ENCODE peak calls at places on chromosomes 13 and 19, in four cellular contexts. J is Calu3; B is SK-N-SH; A is CD4-positive, alpha-beta T cell. F is an unnamed sample.

GRCh38 chr13:110538632-110539031 is 22.9 kb downstream of the RAB20 start:
- DNase-seq in J (no peak), B (no peak), A (no peak), F (no peak)

GRCh38 chr19:56969726-56970125 is 129.2 kb upstream of the PEG3 start:
- DNase-seq in J (no peak), B (no peak), A (no peak), F (no peak)

GRCh38 chr13:34070006-34070405 is 252.1 kb downstream of the RFC3 start:
- DNase-seq in J (no peak), B (no peak), A (no peak), F (no peak)

GRCh38 chr13:26695360-26695705 is 65.3 kb downstream of the GPR12 start:
- DNase-seq in J (no peak), B (no peak), A (no peak), F (no peak)

GRCh38 chr13:30088312-30088855 is 219.0 kb downstream of the KATNAL1 start:
- DNase-seq in J (no peak), B (no peak), A (no peak), F (no peak)

GRCh38 chr19:35862528-35862927 is 5.8 kb downstream of the KIRREL2 start:
- DNase-seq in J (no peak), B (no peak), A (no peak), F (no peak)

GRCh38 chr13:111046590-111047141 is 68.4 kb upstream of the ARHGEF7 start:
- DNase-seq in J (no peak), B (no peak), A (no peak), F (no peak)

GRCh38 chr19:14718522-14719113 is 28.8 kb downstream of the ZNF333 start:
- DNase-seq in J (no peak), B (no peak), A (no peak), F (no peak)

GRCh38 chr19:29645911-29646310 is 19.4 kb upstream of the PLEKHF1 start:
- DNase-seq in J (no peak), B (no peak), A (no peak), F (no peak)

GRCh38 chr19:35757231-35757748 is 461 bp upstream of the HSPB6 start:
- DNase-seq in J (peak), B (peak), A (no peak), F (no peak)

GRCh38 chr19:1131718-1132552 is 28.1 kb downstream of the GPX4 start:
- DNase-seq in J (peak), B (no peak), A (peak), F (no peak)

GRCh38 chr19:33777351-33777750 is 19.3 kb upstream of the KCTD15 start:
- DNase-seq in J (no peak), B (no peak), A (no peak), F (no peak)

GRCh38 chr19:2552859-2553258 is 76.9 kb downstream of the GADD45B start:
- DNase-seq in J (no peak), B (no peak), A (peak), F (no peak)

GRCh38 chr19:49094505-49095482 is 9.5 kb downstream of the SNRNP70 start:
- DNase-seq in J (no peak), B (no peak), A (no peak), F (no peak)

GRCh38 chr13:53250272-53250875 is 221.8 kb downstream of the OLFM4 start:
- DNase-seq in J (peak), B (peak), A (no peak), F (no peak)

GRCh38 chr19:6213696-6214585 is 65.8 kb downstream of the MLLT1 start:
- DNase-seq in J (no peak), B (peak), A (no peak), F (no peak)

GRCh38 chr19:39182174-39182505 is 14.6 kb upstream of the NCCRP1 start:
- DNase-seq in J (no peak), B (no peak), A (no peak), F (no peak)

GRCh38 chr19:53904909-53905308 is 4.2 kb upstream of the CACNG7 start:
- DNase-seq in J (peak), B (no peak), A (no peak), F (no peak)

GRCh38 chr13:81350056-81350455 is 1009.1 kb upstream of the SPRY2 start:
- DNase-seq in J (no peak), B (no peak), A (no peak), F (no peak)

GRCh38 chr13:36259361-36260137 is 38.1 kb downstream of the CCDC169 start:
- DNase-seq in J (no peak), B (no peak), A (no peak), F (no peak)

GRCh38 chr13:21583496-21583895 is 20.5 kb downstream of the MICU2 start:
- DNase-seq in J (no peak), B (no peak), A (no peak), F (no peak)

GRCh38 chr19:50664204-50664603 is 15.0 kb downstream of the C19orf81 start:
- DNase-seq in J (no peak), B (no peak), A (no peak), F (no peak)

GRCh38 chr13:32889986-32890565 is 126.1 kb upstream of the KL start:
- DNase-seq in J (no peak), B (no peak), A (no peak), F (no peak)

GRCh38 chr19:17860331-17860992 is 752 bp downstream of the RPL18A start:
- DNase-seq in J (no peak), B (no peak), A (no peak), F (no peak)

GRCh38 chr13:98261165-98261672 is 84.2 kb upstream of the RNF113B start:
- DNase-seq in J (no peak), B (no peak), A (no peak), F (no peak)

GRCh38 chr19:39409886-39410619 is 2.4 kb upstream of the PLEKHG2 start:
- DNase-seq in J (peak), B (peak), A (peak), F (no peak)

GRCh38 chr19:11551603-11552235 is 7.3 kb downstream of the ELOF1 start:
- DNase-seq in J (peak), B (peak), A (no peak), F (no peak)

GRCh38 chr19:14058182-14059092 is 3.4 kb downstream of the PALM3 start:
- DNase-seq in J (no peak), B (peak), A (no peak), F (no peak)

GRCh38 chr19:5705552-5705951 is 14.4 kb downstream of the LONP1 start:
- DNase-seq in J (no peak), B (peak), A (no peak), F (no peak)

GRCh38 chr19:1814391-1814790 is 2.3 kb upstream of the ATP8B3 start:
- DNase-seq in J (no peak), B (no peak), A (no peak), F (no peak)

GRCh38 chr13:23765531-23765930 is 123.7 kb downstream of the MIPEP start:
- DNase-seq in J (no peak), B (no peak), A (no peak), F (no peak)

GRCh38 chr13:23766939-23767338 is 122.3 kb downstream of the MIPEP start:
- DNase-seq in J (no peak), B (no peak), A (no peak), F (no peak)

GRCh38 chr13:23766199-23766771 is 122.9 kb downstream of the MIPEP start:
- DNase-seq in J (no peak), B (no peak), A (no peak), F (no peak)

GRCh38 chr13:23770428-23770827 is 118.8 kb downstream of the MIPEP start:
- DNase-seq in J (no peak), B (no peak), A (no peak), F (no peak)

DNA sequence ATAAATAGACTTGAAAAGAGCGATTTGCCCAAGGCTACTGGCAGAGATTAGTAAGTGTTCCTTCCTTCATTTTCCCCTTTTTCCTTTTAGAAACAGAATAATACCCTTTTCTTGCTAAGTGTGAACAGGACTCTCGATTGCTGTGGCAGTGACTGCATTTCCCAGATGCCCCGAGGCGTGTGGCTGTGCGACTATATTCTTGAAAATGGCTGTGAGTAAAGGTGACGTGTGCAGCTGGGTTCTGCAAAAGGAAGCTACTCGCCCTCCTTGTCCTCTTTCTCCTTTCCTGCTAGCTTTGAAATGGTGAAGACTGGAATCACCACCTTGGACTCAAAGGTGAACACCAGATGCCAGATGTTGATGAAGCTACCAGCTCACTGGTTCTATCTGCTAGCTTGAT is 121.4 kb downstream of the MIPEP start:
- DNase-seq in J (no peak), B (no peak), A (no peak), F (no peak)
- TF ChIP-seq CTCF in J (no peak), B (no peak), A (no peak), F (no peak)

GRCh38 chr19:32405431-32406160 is at the start of gene DPY19L3:
- DNase-seq in J (peak), B (peak), A (peak), F (peak)
- TF ChIP-seq CTCF in J (no peak), B (no peak), A (no peak), F (no peak)

DNA sequence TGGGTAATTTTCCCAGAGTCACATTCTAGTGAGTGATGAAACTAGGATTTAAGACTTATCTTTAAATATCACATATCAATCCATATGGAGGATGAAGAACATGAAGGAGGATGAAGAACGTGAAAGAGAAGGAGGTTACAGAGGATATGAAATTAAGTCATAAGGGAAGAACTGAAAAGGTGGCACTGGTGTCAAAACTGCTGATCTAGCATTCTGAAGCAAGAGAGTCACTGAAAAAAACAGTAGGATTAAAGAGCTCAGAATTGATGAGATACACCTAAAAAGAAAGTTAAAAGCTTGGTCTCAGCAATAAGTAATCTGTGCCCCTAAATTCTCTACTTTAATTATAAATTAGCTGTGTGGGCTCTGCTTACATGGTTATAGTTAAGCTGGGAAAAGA is 156.5 kb downstream of the KCTD12 start:
- DNase-seq in J (no peak), B (no peak), A (no peak), F (no peak)
- TF ChIP-seq CTCF in J (no peak), B (no peak), A (no peak), F (no peak)

GRCh38 chr13:104318121-104318520 is 1251.9 kb upstream of the SLC10A2 start:
- DNase-seq in J (no peak), B (peak), A (no peak), F (no peak)
- TF ChIP-seq CTCF in J (no peak), B (peak), A (no peak), F (peak)

DNA sequence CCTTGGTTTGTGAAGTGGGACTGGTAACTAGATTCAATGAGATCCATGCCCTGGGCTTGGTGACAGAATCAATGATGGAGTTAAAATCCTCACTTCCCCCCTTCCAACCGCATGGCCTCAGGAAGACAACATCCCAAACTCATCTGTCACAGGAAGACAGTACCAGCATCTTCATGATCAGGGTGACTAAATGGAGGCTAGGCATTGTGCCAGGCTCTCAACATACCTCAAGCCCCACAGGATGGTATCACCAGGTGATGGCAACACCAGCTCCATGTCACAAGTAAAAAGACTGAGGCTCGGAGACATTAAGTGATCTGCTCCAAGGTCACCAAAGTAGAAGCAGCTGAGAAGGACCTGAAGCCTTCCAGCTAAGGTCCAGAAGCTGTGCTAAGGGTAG is 14.2 kb downstream of the MED26 start:
- DNase-seq in J (no peak), B (no peak), A (no peak), F (no peak)
- TF ChIP-seq CTCF in J (no peak), B (no peak), A (no peak), F (no peak)

DNA sequence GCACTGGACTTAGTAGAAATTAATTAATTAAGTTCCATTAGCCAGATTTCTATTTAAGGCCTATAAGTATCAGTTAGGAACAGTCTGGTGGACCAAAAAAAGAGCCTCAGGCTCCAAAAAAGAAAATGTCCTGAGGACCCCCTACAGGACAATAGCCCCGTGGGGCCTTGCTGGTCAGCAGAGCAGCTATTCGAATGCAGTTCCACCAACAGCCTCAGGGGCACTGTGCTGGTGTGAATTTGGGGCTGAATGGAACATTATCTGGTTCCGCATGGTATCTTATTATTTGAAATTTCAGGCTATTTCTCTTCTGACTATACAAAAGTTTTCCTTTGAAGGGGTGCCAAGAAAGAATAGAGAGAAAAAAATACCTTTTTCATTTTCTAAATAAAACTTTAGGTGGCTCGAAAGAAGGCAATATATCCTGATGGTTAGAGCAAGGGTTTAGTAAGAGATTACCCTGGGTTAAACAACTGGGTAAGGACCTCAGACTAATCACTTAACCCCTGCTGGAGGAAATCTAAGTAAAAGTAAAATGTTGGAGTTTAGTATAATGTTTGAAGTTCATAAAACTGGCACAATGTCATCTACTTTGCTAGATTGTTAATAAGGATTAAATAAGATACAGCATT is 147.2 kb downstream of the MIPEP start:
- DNase-seq in J (peak), B (peak), A (no peak), F (no peak)
- TF ChIP-seq CTCF in J (no peak), B (peak), A (peak), F (peak)

DNA sequence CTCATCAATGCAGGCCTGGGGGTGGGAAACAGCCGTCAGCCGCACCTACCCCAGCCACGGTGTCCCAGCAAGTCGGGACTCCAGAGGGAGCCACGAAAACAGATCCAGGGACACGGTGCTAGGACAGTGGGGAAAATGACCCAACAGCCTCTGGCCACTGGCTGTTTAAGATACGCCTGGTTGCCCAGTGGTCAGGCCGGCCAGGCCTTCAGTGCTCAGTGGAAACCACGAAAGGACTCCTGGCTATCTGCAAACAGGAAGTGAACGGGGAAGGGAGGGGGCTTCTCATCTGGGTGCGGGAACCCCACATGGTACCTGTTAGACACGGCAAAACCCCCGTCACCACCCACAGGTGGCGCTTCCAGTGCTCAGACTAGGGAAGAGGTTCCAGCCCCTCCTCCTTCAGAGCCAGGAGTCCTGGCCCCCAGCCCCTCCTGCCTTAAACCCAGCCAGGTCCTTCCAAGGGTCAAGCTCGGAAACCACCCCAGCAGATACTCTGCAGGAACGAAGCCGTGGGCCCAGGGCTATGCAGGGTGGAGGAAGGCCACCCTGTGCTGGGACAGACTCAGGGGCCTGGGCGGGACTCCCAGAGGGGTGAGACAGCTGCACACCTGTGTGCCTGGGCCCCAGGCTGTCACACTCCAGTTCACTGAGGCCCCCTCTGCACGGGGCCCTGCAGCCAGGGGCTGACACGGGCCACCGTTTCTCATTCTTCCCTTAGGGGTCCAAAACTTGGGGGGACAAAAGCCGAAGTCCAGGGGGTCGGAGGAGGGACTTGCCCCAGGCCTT is 4.5 kb downstream of the PPP1R12C start:
- DNase-seq in J (no peak), B (peak), A (no peak), F (no peak)
- TF ChIP-seq CTCF in J (no peak), B (no peak), A (no peak), F (no peak)

F was measured in type B pancreatic cell.